ENCODE peak calls at places on chromosomes 5 and 9, in eight cellular contexts. One of them, this sample, is unnamed.

GRCh38 chr5:54630738-54631369 is 113.3 kb downstream of the SNX18 start:
- DNase-seq in AG04450: no peak
- DNase-seq in fibroblast of lung: peak
- DNase-seq in gastrocnemius medialis: no peak
- DNase-seq in brain microvascular endothelial cell: no peak
- DNase-seq in A673: no peak
- DNase-seq in uterus: no peak
- DNase-seq in body of pancreas: no peak
- DNase-seq in this sample: no peak

GRCh38 chr9:16425572-16425971 is 444.9 kb downstream of the BNC2 start:
- DNase-seq in fibroblast of lung: peak
- DNase-seq in body of pancreas: no peak
- DNase-seq in AG04450: no peak
- DNase-seq in gastrocnemius medialis: no peak
- DNase-seq in A673: peak
- DNase-seq in brain microvascular endothelial cell: peak
- DNase-seq in uterus: no peak
- DNase-seq in this sample: no peak

GRCh38 chr9:33159058-33159759 is 7.9 kb downstream of the B4GALT1 start:
- DNase-seq in body of pancreas: peak
- DNase-seq in brain microvascular endothelial cell: peak
- DNase-seq in gastrocnemius medialis: no peak
- DNase-seq in uterus: peak
- DNase-seq in AG04450: no peak
- DNase-seq in A673: no peak
- DNase-seq in fibroblast of lung: no peak
- DNase-seq in this sample: peak

GRCh38 chr5:170522211-170523128 is 18.6 kb downstream of the KCNIP1 start:
- DNase-seq in body of pancreas: peak
- DNase-seq in AG04450: no peak
- DNase-seq in uterus: no peak
- DNase-seq in brain microvascular endothelial cell: peak
- DNase-seq in A673: peak
- DNase-seq in fibroblast of lung: peak
- DNase-seq in gastrocnemius medialis: no peak
- DNase-seq in this sample: no peak

GRCh38 chr9:88583901-88584596 is 49.1 kb downstream of the NXNL2 start:
- DNase-seq in uterus: peak
- DNase-seq in fibroblast of lung: peak
- DNase-seq in AG04450: peak
- DNase-seq in body of pancreas: no peak
- DNase-seq in gastrocnemius medialis: no peak
- DNase-seq in A673: peak
- DNase-seq in brain microvascular endothelial cell: peak
- DNase-seq in this sample: no peak

GRCh38 chr5:115052948-115053347 is 116.8 kb downstream of the TRIM36 start:
- DNase-seq in A673: no peak
- DNase-seq in AG04450: no peak
- DNase-seq in body of pancreas: no peak
- DNase-seq in gastrocnemius medialis: no peak
- DNase-seq in brain microvascular endothelial cell: no peak
- DNase-seq in fibroblast of lung: no peak
- DNase-seq in uterus: no peak
- DNase-seq in this sample: no peak

GRCh38 chr5:139075066-139076050 is 122.8 kb downstream of the SIL1 start:
- DNase-seq in fibroblast of lung: peak
- DNase-seq in gastrocnemius medialis: no peak
- DNase-seq in uterus: no peak
- DNase-seq in A673: no peak
- DNase-seq in AG04450: no peak
- DNase-seq in body of pancreas: no peak
- DNase-seq in brain microvascular endothelial cell: no peak
- DNase-seq in this sample: no peak

GRCh38 chr5:68428232-68428811 is 212.8 kb downstream of the PIK3R1 start:
- DNase-seq in fibroblast of lung: peak
- DNase-seq in brain microvascular endothelial cell: no peak
- DNase-seq in uterus: no peak
- DNase-seq in body of pancreas: no peak
- DNase-seq in AG04450: no peak
- DNase-seq in gastrocnemius medialis: no peak
- DNase-seq in A673: no peak
- DNase-seq in this sample: no peak

GRCh38 chr5:105739732-105740131 is 1931.0 kb downstream of the EFNA5 start:
- DNase-seq in uterus: no peak
- DNase-seq in A673: no peak
- DNase-seq in body of pancreas: no peak
- DNase-seq in AG04450: no peak
- DNase-seq in gastrocnemius medialis: no peak
- DNase-seq in fibroblast of lung: no peak
- DNase-seq in brain microvascular endothelial cell: no peak
- DNase-seq in this sample: no peak

DNA sequence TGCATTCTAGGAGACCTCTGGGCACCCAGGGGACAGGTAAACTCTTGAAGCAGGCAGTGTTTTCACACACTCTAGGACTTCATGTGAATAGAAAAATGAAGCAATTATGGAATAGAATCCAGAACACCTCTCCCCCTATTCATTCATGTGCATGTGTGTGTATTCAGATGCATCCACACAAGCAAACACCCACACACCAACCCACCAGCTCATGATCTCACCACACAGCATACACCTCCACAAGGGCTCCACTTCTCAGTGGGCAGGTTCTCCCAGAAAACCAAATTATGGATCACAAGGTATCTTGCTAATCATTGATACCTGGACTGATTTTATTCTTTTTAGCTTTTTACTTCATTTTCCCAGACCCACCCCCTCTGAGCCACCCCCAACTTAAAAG is 21.2 kb upstream of the HSD17B3 start:
- DNase-seq in fibroblast of lung: no peak
- DNase-seq in AG04450: no peak
- DNase-seq in brain microvascular endothelial cell: no peak
- DNase-seq in body of pancreas: no peak
- DNase-seq in uterus: no peak
- DNase-seq in A673: no peak
- DNase-seq in gastrocnemius medialis: no peak
- DNase-seq in this sample: no peak
- H3K27ac ChIP-seq in fibroblast of lung: no peak
- H3K27ac ChIP-seq in AG04450: no peak
- H3K27ac ChIP-seq in brain microvascular endothelial cell: no peak
- H3K27ac ChIP-seq in body of pancreas: no peak
- H3K27ac ChIP-seq in uterus: no peak
- H3K27ac ChIP-seq in A673: no peak
- H3K27ac ChIP-seq in gastrocnemius medialis: no peak
- H3K27ac ChIP-seq in this sample: peak

DNA sequence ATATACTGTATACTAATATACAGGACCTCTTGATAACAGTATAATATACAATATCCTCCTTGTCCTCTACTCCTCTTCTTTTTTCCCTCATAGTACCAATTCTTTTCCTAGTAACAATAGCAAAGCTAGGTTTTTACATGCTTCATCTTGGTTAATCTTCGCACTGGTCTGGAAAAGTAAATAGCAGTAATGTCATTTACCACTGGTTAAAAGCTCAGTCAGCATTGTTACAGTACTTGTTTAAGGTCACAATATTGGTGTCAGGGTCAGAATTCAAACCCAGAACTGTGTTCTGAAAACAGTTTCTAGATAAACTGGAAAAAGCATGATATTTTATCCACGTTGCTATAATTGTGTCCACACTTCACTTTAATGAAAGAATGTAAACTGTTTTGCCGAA is 692.4 kb upstream of the CDH6 start:
- DNase-seq in body of pancreas: no peak
- DNase-seq in A673: no peak
- DNase-seq in uterus: no peak
- DNase-seq in fibroblast of lung: no peak
- DNase-seq in brain microvascular endothelial cell: no peak
- DNase-seq in AG04450: no peak
- DNase-seq in gastrocnemius medialis: no peak
- DNase-seq in this sample: no peak
- TF ChIP-seq CTCF in body of pancreas: no peak
- TF ChIP-seq CTCF in A673: no peak
- TF ChIP-seq CTCF in uterus: no peak
- TF ChIP-seq CTCF in fibroblast of lung: no peak
- TF ChIP-seq CTCF in brain microvascular endothelial cell: no peak
- TF ChIP-seq CTCF in AG04450: no peak
- TF ChIP-seq CTCF in gastrocnemius medialis: no peak
- TF ChIP-seq CTCF in this sample: no peak

DNA sequence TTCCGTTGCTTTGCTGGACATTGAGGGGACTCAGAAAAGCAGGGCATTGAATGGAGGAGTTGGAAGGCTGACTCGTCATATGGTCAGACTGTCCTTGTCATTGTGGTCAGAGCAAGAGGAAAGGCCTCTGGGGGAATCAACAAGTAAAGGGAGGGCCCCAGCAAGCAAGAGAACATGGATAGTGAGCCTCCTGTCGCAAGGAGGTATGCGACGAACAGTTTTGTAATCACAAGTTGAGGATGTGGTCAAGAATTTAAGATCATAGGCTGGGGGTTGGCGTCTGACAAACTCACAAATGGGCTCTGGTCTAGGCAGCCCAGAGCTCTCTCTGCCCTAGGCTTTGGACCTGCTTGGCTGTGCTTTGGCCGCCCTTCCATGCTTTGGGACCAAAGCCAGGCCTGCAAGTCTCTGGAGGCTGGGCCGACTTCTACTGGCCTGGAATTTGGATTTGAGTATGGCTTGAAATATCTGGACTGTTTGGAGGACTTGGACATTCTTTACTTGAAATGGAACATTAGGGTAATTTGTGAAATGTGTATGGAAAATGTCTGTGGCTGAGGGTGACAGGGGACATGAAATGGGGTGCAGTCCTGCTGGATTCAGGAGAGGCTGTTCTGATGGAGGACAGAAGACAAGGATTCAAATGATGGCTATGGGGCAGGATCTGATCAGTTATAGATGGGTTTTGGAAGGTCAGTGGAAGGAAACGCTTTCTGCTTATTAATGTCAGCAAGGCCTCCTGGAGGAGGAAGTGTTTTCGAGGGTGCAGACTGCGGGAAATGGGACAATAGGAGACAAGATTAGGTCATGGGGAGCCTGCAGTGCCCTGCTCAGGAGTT is 19.2 kb upstream of the NDST1 start:
- DNase-seq in body of pancreas: peak
- DNase-seq in brain microvascular endothelial cell: no peak
- DNase-seq in A673: no peak
- DNase-seq in uterus: peak
- DNase-seq in fibroblast of lung: peak
- DNase-seq in gastrocnemius medialis: no peak
- DNase-seq in AG04450: no peak
- DNase-seq in this sample: no peak
- H3K27ac ChIP-seq in body of pancreas: peak
- H3K27ac ChIP-seq in brain microvascular endothelial cell: peak
- H3K27ac ChIP-seq in A673: no peak
- H3K27ac ChIP-seq in uterus: peak
- H3K27ac ChIP-seq in fibroblast of lung: peak
- H3K27ac ChIP-seq in gastrocnemius medialis: peak
- H3K27ac ChIP-seq in AG04450: peak
- H3K27ac ChIP-seq in this sample: peak

DNA sequence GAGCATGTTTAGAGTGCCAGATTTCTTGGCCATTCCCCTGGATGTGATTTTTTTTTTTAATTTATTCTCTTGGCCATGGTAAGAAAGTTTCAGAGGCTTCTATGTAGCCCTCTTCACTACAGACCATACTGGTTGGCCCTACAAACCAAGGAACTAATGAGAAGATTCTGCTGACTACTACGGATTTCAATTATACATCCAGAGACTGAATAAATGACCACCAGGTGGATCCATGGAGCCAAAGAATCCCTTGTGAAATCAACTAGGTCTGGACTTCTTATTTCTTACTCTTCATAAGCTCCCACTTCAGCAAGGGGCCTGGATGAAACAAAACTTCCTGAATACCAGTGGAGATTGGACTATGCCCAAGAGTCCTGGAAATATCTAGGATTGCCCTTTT is 27.6 kb downstream of the ZNF622 start:
- DNase-seq in AG04450: no peak
- DNase-seq in gastrocnemius medialis: no peak
- DNase-seq in fibroblast of lung: no peak
- DNase-seq in uterus: no peak
- DNase-seq in A673: no peak
- DNase-seq in body of pancreas: no peak
- DNase-seq in brain microvascular endothelial cell: no peak
- DNase-seq in this sample: no peak
- TF ChIP-seq CTCF in AG04450: peak
- TF ChIP-seq CTCF in gastrocnemius medialis: no peak
- TF ChIP-seq CTCF in fibroblast of lung: no peak
- TF ChIP-seq CTCF in uterus: no peak
- TF ChIP-seq CTCF in A673: peak
- TF ChIP-seq CTCF in body of pancreas: no peak
- TF ChIP-seq CTCF in brain microvascular endothelial cell: peak
- TF ChIP-seq CTCF in this sample: no peak

GRCh38 chr9:93057703-93058356 is 671 bp upstream of the SUSD3 start:
- DNase-seq in body of pancreas: no peak
- DNase-seq in A673: no peak
- DNase-seq in AG04450: no peak
- DNase-seq in fibroblast of lung: no peak
- DNase-seq in uterus: peak
- DNase-seq in brain microvascular endothelial cell: no peak
- DNase-seq in gastrocnemius medialis: no peak
- DNase-seq in this sample: no peak
- H3K27ac ChIP-seq in body of pancreas: no peak
- H3K27ac ChIP-seq in A673: no peak
- H3K27ac ChIP-seq in AG04450: no peak
- H3K27ac ChIP-seq in fibroblast of lung: no peak
- H3K27ac ChIP-seq in uterus: peak
- H3K27ac ChIP-seq in brain microvascular endothelial cell: no peak
- H3K27ac ChIP-seq in gastrocnemius medialis: no peak
- H3K27ac ChIP-seq in this sample: no peak

GRCh38 chr9:86562691-86563090 is 208.5 kb upstream of the TUT7 start:
- DNase-seq in body of pancreas: no peak
- DNase-seq in fibroblast of lung: no peak
- DNase-seq in brain microvascular endothelial cell: no peak
- DNase-seq in A673: no peak
- DNase-seq in AG04450: no peak
- DNase-seq in gastrocnemius medialis: no peak
- DNase-seq in uterus: no peak
- DNase-seq in this sample: no peak

GRCh38 chr9:86557918-86558317 is 203.7 kb upstream of the TUT7 start:
- DNase-seq in A673: no peak
- DNase-seq in gastrocnemius medialis: no peak
- DNase-seq in body of pancreas: no peak
- DNase-seq in fibroblast of lung: no peak
- DNase-seq in AG04450: no peak
- DNase-seq in uterus: no peak
- DNase-seq in brain microvascular endothelial cell: no peak
- DNase-seq in this sample: no peak

GRCh38 chr9:86557063-86557766 is 203.0 kb upstream of the TUT7 start:
- DNase-seq in A673: no peak
- DNase-seq in brain microvascular endothelial cell: peak
- DNase-seq in body of pancreas: no peak
- DNase-seq in AG04450: peak
- DNase-seq in uterus: peak
- DNase-seq in gastrocnemius medialis: no peak
- DNase-seq in fibroblast of lung: peak
- DNase-seq in this sample: peak
- TF ChIP-seq CTCF in A673: no peak
- TF ChIP-seq CTCF in brain microvascular endothelial cell: no peak
- TF ChIP-seq CTCF in body of pancreas: no peak
- TF ChIP-seq CTCF in AG04450: no peak
- TF ChIP-seq CTCF in uterus: no peak
- TF ChIP-seq CTCF in gastrocnemius medialis: no peak
- TF ChIP-seq CTCF in fibroblast of lung: no peak
- TF ChIP-seq CTCF in this sample: no peak